ENCODE peak calls at places on chromosomes 7 and 10, in nine cellular contexts. O is neuronal stem cell; N is activated B cell treated with CpG ODN at 0.5 μM for 24 hours; G is mucosa of gallbladder; V is ELR; P is nucleus accumbens; A is WTC11; L is activated CD4-positive, CD25-positive, alpha-beta regulatory T cell treated with anti-CD3 and anti-CD28 coated beads, Interleukin-2, amount 50 U/mL, for 16 hours; D is stimulated activated CD4-positive, alpha-beta T cell treated with anti-CD3 and anti-CD28 coated beads, Interleukin-2, amount 100 ng/mL, for 24 hours. M is an unnamed sample.
A peak's percentile ranks its signal among the peaks of the same experiment; 100 is the strongest.

GRCh38 chr7:98283127-98283886 is 1.8 kb downstream of the BRI3 start:
- DNase-seq in V (peak; percentile 78), O (no peak), P (no peak), N (no peak), G (peak; percentile 47), L (no peak), A (no peak), D (no peak), M (peak; percentile 55)

GRCh38 chr7:108598858-108599257 is 29.2 kb downstream of the DNAJB9 start:
- DNase-seq in O (no peak), P (no peak), G (no peak), D (no peak), L (no peak), A (no peak), N (no peak), V (no peak), M (no peak)

GRCh38 chr10:30536578-30536977 is 93.0 kb downstream of the LYZL2 start:
- DNase-seq in N (no peak), G (no peak), A (no peak), V (no peak), D (no peak), O (no peak), P (no peak), L (no peak), M (peak; percentile 33)

GRCh38 chr10:72096115-72097000 is 8.0 kb upstream of the SPOCK2 start:
- DNase-seq in L (no peak), O (no peak), D (peak; percentile 37), V (peak; percentile 32), N (no peak), G (peak; percentile 38), P (no peak), A (no peak), M (no peak)

GRCh38 chr10:90222372-90222771 is 521.0 kb downstream of the KIF20B start:
- DNase-seq in O (no peak), D (no peak), V (peak; percentile 71), P (no peak), L (no peak), N (no peak), G (no peak), A (no peak), M (peak; percentile 92)

GRCh38 chr7:63899691-63900393 is 98.8 kb upstream of the ZNF722 start:
- DNase-seq in P (peak; percentile 80), D (peak; percentile 83), V (no peak), A (no peak), O (no peak), N (peak; percentile 70), G (peak; percentile 87), L (peak; percentile 62), M (no peak)

GRCh38 chr10:73413108-73413527 is 740 bp downstream of the ANXA7 start:
- DNase-seq in A (peak; percentile 20), V (peak; percentile 62), P (no peak), D (no peak), O (no peak), L (peak; percentile 16), G (peak; percentile 21), N (no peak), M (no peak)

GRCh38 chr7:139774376-139774775 is 3.4 kb downstream of the HIPK2 start:
- DNase-seq in A (no peak), V (peak; percentile 91), O (no peak), P (no peak), L (no peak), N (no peak), D (no peak), G (no peak), M (no peak)

GRCh38 chr7:114944742-114945625 is 23.1 kb downstream of the MDFIC start:
- DNase-seq in N (no peak), P (no peak), L (no peak), O (peak; percentile 3), A (peak; percentile 32), D (no peak), G (peak; percentile 34), V (peak; percentile 74), M (no peak)

GRCh38 chr10:103334567-103334966 is 16.4 kb downstream of the PCGF6 start:
- DNase-seq in G (no peak), L (no peak), N (no peak), A (no peak), V (no peak), D (no peak), O (no peak), P (no peak), M (no peak)

GRCh38 chr7:55065511-55066229 is 46.9 kb downstream of the EGFR start:
- DNase-seq in A (no peak), N (no peak), D (no peak), P (no peak), G (no peak), V (peak; percentile 98), L (no peak), O (no peak), M (peak; percentile 71)

GRCh38 chr10:22335204-22335956 is 9.9 kb upstream of the SPAG6 start:
- DNase-seq in O (no peak), V (peak; percentile 65), N (peak; percentile 66), A (peak; percentile 58), G (no peak), L (no peak), D (peak; percentile 62), P (peak; percentile 60), M (peak; percentile 58)

GRCh38 chr10:120436431-120437142 is 20.4 kb upstream of the PLPP4 start:
- DNase-seq in P (peak; percentile 3), A (no peak), G (no peak), L (no peak), N (no peak), O (no peak), D (no peak), V (peak; percentile 83), M (no peak)

GRCh38 chr10:68135922-68136718 is 26.8 kb downstream of the MYPN start:
- DNase-seq in O (no peak), L (no peak), A (no peak), G (no peak), N (no peak), V (peak; percentile 94), P (no peak), D (no peak), M (peak; percentile 38)

GRCh38 chr10:72353028-72353962 is 1.4 kb downstream of the DNAJB12 start:
- DNase-seq in P (no peak), L (no peak), G (no peak), O (no peak), A (no peak), D (no peak), V (peak; percentile 64), N (no peak), M (peak; percentile 40)

GRCh38 chr7:81684513-81685262 is 85.2 kb downstream of the HGF start:
- DNase-seq in N (no peak), L (no peak), D (no peak), V (peak; percentile 99), G (peak; percentile 86), P (peak; percentile 35), A (no peak), O (peak; percentile 20), M (peak; percentile 88)

GRCh38 chr7:1944619-1945210 is 274.6 kb downstream of the ELFN1 start:
- DNase-seq in O (no peak), D (no peak), L (no peak), P (no peak), G (no peak), N (no peak), A (no peak), V (no peak), M (no peak)

M was measured in trophoblast cell.